ENCODE peak calls at places on chromosomes 16 and 17, in eight cellular contexts. J, C, Z, U, Q, E, F and W are unnamed samples.
A peak's percentile ranks its signal among the peaks of the same experiment; 100 is the strongest.

GRCh38 chr17:80526116-80526910 is 18.3 kb upstream of the RPTOR start:
- DNase-seq in J (no peak), C (peak; percentile 25), Z (no peak), U (no peak), Q (no peak), E (no peak), F (no peak), W (no peak)

GRCh38 chr16:56824335-56824734 is 40.7 kb upstream of the SLC12A3 start:
- DNase-seq in J (no peak), C (no peak), Z (no peak), U (peak; percentile 10), Q (peak; percentile 46), E (no peak), F (no peak), W (no peak)

GRCh38 chr17:35460354-35460851 is 11.8 kb upstream of the SLFN13 start:
- DNase-seq in J (peak; percentile 64), C (peak; percentile 9), Z (no peak), U (peak; percentile 13), Q (peak; percentile 79), E (peak; percentile 34), F (peak; percentile 75), W (no peak)

GRCh38 chr17:57879437-57880085 is 29.7 kb upstream of the MRPS23 start:
- DNase-seq in J (no peak), C (no peak), Z (no peak), U (no peak), Q (no peak), E (no peak), F (no peak), W (no peak)

GRCh38 chr16:50532576-50532975 is 15.6 kb upstream of the NKD1 start:
- DNase-seq in J (no peak), C (no peak), Z (no peak), U (no peak), Q (no peak), E (no peak), F (no peak), W (peak; percentile 42)

GRCh38 chr16:4298761-4299522 is 16.9 kb upstream of the GLIS2 start:
- DNase-seq in J (no peak), C (peak; percentile 53), Z (peak; percentile 84), U (peak; percentile 73), Q (peak; percentile 86), E (peak; percentile 82), F (no peak), W (peak; percentile 84)

GRCh38 chr16:67092227-67092626 is 17.5 kb upstream of the PHAF1 start:
- DNase-seq in J (no peak), C (no peak), Z (no peak), U (no peak), Q (no peak), E (no peak), F (no peak), W (no peak)

GRCh38 chr17:28133562-28133970 is 91.1 kb downstream of the NLK start:
- DNase-seq in J (no peak), C (no peak), Z (no peak), U (no peak), Q (no peak), E (no peak), F (no peak), W (no peak)

GRCh38 chr17:72588961-72589360 is 468.1 kb downstream of the SOX9 start:
- DNase-seq in J (no peak), C (no peak), Z (no peak), U (no peak), Q (peak; percentile 66), E (no peak), F (peak; percentile 75), W (no peak)

GRCh38 chr16:54936086-54936978 is 5.7 kb downstream of the IRX5 start:
- DNase-seq in J (no peak), C (no peak), Z (no peak), U (peak; percentile 26), Q (no peak), E (no peak), F (no peak), W (no peak)

GRCh38 chr16:54935411-54936085 is 4.9 kb downstream of the IRX5 start:
- DNase-seq in J (no peak), C (no peak), Z (no peak), U (no peak), Q (no peak), E (no peak), F (no peak), W (no peak)

GRCh38 chr16:54933281-54934150 is 2.9 kb downstream of the IRX5 start:
- DNase-seq in J (no peak), C (no peak), Z (no peak), U (no peak), Q (no peak), E (no peak), F (no peak), W (no peak)

GRCh38 chr16:54932737-54933254 is 2.1 kb downstream of the IRX5 start:
- DNase-seq in J (no peak), C (no peak), Z (no peak), U (no peak), Q (no peak), E (no peak), F (no peak), W (no peak)

GRCh38 chr16:54934536-54935410 is 4.1 kb downstream of the IRX5 start:
- DNase-seq in J (no peak), C (peak; percentile 48), Z (no peak), U (peak; percentile 42), Q (peak; percentile 47), E (no peak), F (no peak), W (no peak)
- H3K27ac ChIP-seq in J (no peak overlapping the region), C (no peak overlapping the region), Z (no peak overlapping the region), U (no peak overlapping the region), Q (peak overlapping the region; percentile 75), E (no peak overlapping the region), F (no peak overlapping the region), W (no peak overlapping the region)

DNA sequence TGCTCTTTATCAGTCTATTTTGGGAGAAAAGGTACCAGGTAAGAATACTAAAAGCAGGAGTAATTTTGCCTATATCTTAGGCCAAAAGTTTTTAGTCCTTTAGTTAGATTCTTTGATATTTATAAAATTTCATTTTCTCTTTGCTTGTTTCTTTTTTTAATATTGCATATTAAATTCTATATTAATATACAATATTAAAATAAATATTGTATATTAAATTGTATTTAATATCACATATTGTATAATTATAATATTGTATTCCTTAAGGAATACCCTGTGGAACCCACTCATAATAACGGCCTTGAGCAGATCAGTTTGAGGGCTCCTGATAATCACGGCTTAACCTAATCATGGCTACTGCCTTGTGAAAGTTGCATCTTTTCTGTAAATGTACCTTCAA is 1.9 kb downstream of the CEP95 start:
- DNase-seq in J (no peak), C (no peak), Z (no peak), U (no peak), Q (no peak), E (no peak), F (no peak), W (no peak)
- H3K4me3 ChIP-seq in J (no peak overlapping the region), C (peak overlapping the region; percentile 74), Z (no peak overlapping the region), U (peak overlapping the region; percentile 97), Q (no peak overlapping the region), E (no peak overlapping the region), F (no peak overlapping the region), W (no peak overlapping the region)

DNA sequence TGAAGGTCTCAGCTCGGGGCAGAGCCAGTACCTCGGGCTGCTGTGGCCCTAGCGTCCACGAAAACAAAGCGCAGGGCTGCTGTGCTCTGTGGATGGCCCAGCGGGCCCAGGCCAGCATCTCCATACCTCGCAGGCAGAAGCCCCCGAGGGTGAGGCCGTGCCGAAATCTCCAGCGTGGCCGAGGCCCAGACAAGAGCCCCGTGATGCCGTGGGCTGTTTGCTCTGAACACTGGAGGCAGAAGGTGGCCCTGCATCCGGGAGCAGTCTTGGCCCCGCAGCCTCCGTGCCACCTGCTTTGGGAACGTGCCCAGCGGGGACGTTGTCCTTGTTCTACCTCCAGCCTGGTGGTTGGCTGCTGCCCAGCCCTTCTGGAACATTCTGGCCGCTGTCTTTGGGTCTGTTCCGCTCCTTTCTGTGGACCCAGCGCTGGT is 121.4 kb downstream of the BANP start:
- DNase-seq in J (peak; percentile 43), C (no peak), Z (peak; percentile 59), U (no peak), Q (no peak), E (no peak), F (no peak), W (no peak)
- H3K27ac ChIP-seq in J (no peak overlapping the region), C (no peak overlapping the region), Z (no peak overlapping the region), U (no peak overlapping the region), Q (no peak overlapping the region), E (no peak overlapping the region), F (no peak overlapping the region), W (no peak overlapping the region)

GRCh38 chr17:45948881-45949624 is 50.0 kb upstream of the STH start:
- DNase-seq in J (peak; percentile 84), C (no peak), Z (peak; percentile 80), U (peak; percentile 71), Q (peak; percentile 62), E (peak; percentile 78), F (peak; percentile 77), W (peak; percentile 79)
- H3K4me3 ChIP-seq in J (peak overlapping the region; percentile 2), C (no peak overlapping the region), Z (no peak overlapping the region), U (peak overlapping the region; percentile 30), Q (no peak overlapping the region), E (no peak overlapping the region), F (no peak overlapping the region), W (peak overlapping the region; percentile 33)